ENCODE peak calls at places on chromosomes 1 and 21, in seven cellular contexts. Q is neural progenitor cell, E is pancreas, U is lower lobe of right lung, S is cardiac muscle cell, Y is left ventricle myocardium inferior, W is K562. L is an unnamed sample. For H3K9me3, the result is how much of the 10 kb centered on the place peaks cover.

GRCh38 chr1:36884029-36884701 is 150.2 kb downstream of the GRIK3 start:
- DNase-seq in Q (no peak), Y (no peak), E (no peak), U (no peak), W (no peak), S (no peak), L (no peak)

GRCh38 chr1:87880098-87880746 is 551.5 kb downstream of the LMO4 start:
- DNase-seq in E (no peak), Y (no peak), W (no peak), Q (no peak), S (no peak), U (no peak), L (no peak)

GRCh38 chr1:3423245-3423829 is 31.1 kb upstream of the ARHGEF16 start:
- DNase-seq in E (peak), U (peak), S (peak), W (no peak), Q (no peak), Y (peak), L (peak)

GRCh38 chr21:37558676-37559204 is 192.2 kb downstream of the DYRK1A start:
- DNase-seq in S (no peak), W (peak), Y (no peak), Q (no peak), E (no peak), U (no peak), L (no peak)

GRCh38 chr1:241972703-241973375 is 15.3 kb downstream of the BECN2 start:
- DNase-seq in W (no peak), U (no peak), E (no peak), S (peak), Y (no peak), Q (peak), L (no peak)

GRCh38 chr1:213122514-213122929 is 71.5 kb downstream of the RPS6KC1 start:
- DNase-seq in Y (no peak), S (peak), E (no peak), W (peak), U (no peak), Q (peak), L (no peak)

GRCh38 chr1:2382621-2383361 is 8.6 kb downstream of the MORN1 start:
- DNase-seq in Y (no peak), E (no peak), S (peak), Q (peak), W (peak), U (peak), L (no peak)

GRCh38 chr1:56434659-56435202 is 144.6 kb downstream of the PLPP3 start:
- DNase-seq in S (no peak), W (no peak), E (no peak), U (no peak), Y (no peak), Q (no peak), L (no peak)

GRCh38 chr1:48017716-48018115 is 20.5 kb upstream of the TRABD2B start:
- DNase-seq in W (no peak), Q (no peak), U (no peak), Y (no peak), E (no peak), S (no peak), L (no peak)

GRCh38 chr1:86852289-86852688 is 61.6 kb downstream of the SELENOF start:
- DNase-seq in W (no peak), E (no peak), Q (no peak), U (no peak), Y (no peak), S (no peak), L (no peak)

GRCh38 chr1:156806512-156807440 is 9.9 kb downstream of the SH2D2A start:
- DNase-seq in S (no peak), Y (no peak), U (no peak), E (no peak), Q (no peak), W (no peak), L (no peak)

GRCh38 chr21:27423073-27423472 is 456.2 kb upstream of the ADAMTS5 start:
- DNase-seq in E (no peak), Y (peak), U (no peak), S (no peak), Q (no peak), W (no peak), L (peak)

GRCh38 chr21:9735421-9735961 is 785.9 kb upstream of the TPTE start:
- DNase-seq in E (no peak), S (no peak), U (no peak), Q (no peak), W (no peak), Y (no peak), L (no peak)
- H3K9me3 ChIP-seq in E (under half), S (under half), U (under half), Q (half or more), W (under half), Y (under half), L (under half)

DNA sequence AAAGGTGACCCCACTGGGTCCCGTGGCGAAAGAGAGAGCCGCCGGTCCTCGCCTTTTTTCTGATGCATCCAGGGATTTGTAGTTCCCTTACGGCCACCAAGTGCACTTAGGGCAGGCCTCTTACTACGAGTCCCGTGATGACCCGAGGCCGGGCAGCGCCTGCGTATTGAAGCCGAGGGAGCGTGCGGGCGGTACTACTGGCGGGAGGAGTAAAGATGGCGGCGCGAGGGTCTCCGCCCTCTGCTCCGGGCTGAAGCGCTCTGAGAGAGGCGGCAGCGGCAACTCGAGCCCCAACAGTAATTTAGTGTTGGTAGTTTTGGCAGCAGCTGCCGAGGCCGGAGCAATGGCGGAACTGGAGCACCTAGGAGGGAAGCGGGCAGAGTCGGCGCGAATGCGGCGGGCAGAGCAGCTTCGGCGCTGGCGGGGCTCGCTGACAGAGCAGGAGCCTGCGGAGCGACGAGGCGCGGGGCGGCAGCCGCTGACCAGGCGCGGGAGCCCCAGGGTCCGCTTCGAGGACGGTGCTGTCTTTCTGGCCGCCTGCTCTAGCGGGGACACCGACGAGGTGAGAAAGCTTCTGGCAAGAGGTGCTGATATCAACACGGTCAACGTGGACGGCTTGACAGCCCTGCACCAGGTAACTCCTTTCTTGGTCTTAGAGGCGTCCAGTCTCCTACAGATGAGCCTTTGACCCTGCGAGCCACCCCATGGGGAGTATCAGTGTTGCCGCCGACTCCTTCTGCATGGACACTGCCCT is at the start of gene PPP1R12B:
- DNase-seq in U (peak), S (peak), E (peak), Y (peak), Q (peak), W (peak), L (peak)
- TF ChIP-seq CTCF in U (no peak), S (no peak), E (no peak), Y (no peak), Q (no peak), W (no peak), L (no peak)

GRCh38 chr1:160500321-160500990 is 22.6 kb downstream of the SLAMF6 start:
- DNase-seq in U (no peak), Q (no peak), E (no peak), S (no peak), Y (no peak), W (no peak), L (no peak)
- H3K9me3 ChIP-seq in U (under half), Q (under half), E (under half), S (under half), Y (under half), W (under half), L (under half)

GRCh38 chr1:150106331-150106730 is 38.8 kb downstream of the VPS45 start:
- DNase-seq in U (no peak), Q (no peak), S (no peak), Y (no peak), W (no peak), E (no peak), L (no peak)

GRCh38 chr1:150110066-150110465 is 39.6 kb upstream of the PLEKHO1 start:
- DNase-seq in U (no peak), Y (no peak), Q (no peak), S (no peak), W (no peak), E (no peak), L (no peak)

GRCh38 chr1:150109567-150109966 is 40.1 kb upstream of the PLEKHO1 start:
- DNase-seq in S (no peak), E (no peak), U (no peak), W (no peak), Q (no peak), Y (no peak), L (no peak)

GRCh38 chr1:150115121-150115520 is 34.6 kb upstream of the PLEKHO1 start:
- DNase-seq in Y (no peak), U (no peak), S (no peak), E (no peak), Q (no peak), W (no peak), L (no peak)

GRCh38 chr1:150111670-150112069 is 38.0 kb upstream of the PLEKHO1 start:
- DNase-seq in E (no peak), W (no peak), U (no peak), S (no peak), Y (no peak), Q (no peak), L (no peak)
- TF ChIP-seq CTCF in E (no peak), W (no peak), U (no peak), S (no peak), Y (no peak), Q (no peak), L (no peak)

GRCh38 chr21:10463156-10463555 is 58.2 kb upstream of the TPTE start:
- DNase-seq in E (no peak), Q (no peak), S (no peak), W (no peak), Y (no peak), U (no peak), L (no peak)
- H3K9me3 ChIP-seq in E (under half), Q (half or more), S (under half), W (under half), Y (under half), U (under half), L (under half)

GRCh38 chr1:80778094-80778840 is 1022.5 kb upstream of the ADGRL2 start:
- DNase-seq in W (no peak), U (no peak), Q (no peak), E (no peak), S (no peak), Y (no peak), L (no peak)

GRCh38 chr1:80776286-80776685 is 1024.4 kb upstream of the ADGRL2 start:
- DNase-seq in Q (no peak), U (no peak), E (no peak), S (no peak), W (no peak), Y (no peak), L (no peak)

DNA sequence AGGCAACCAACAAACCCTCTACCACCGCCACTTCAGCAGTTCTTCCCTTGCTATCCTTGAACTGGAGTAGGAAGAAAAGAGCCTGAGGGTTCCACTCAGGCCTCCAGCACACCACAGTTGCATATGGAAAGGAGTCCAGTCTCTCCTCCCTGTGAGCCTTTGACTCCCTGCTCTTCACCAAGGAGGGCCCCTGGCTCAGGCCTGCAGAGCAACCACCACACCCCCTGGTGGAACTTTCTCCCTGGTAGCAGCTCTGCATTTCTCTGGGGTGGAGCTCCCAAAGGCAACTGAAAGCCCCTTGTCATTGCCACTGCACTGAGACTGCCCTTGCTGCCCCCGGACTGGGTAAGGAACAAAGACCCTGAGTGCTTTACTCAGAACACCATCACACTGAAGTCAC is 1021.5 kb upstream of the ADGRL2 start:
- DNase-seq in E (no peak), U (no peak), Y (no peak), W (no peak), Q (peak), S (no peak), L (peak)
- TF ChIP-seq CTCF in E (no peak), U (no peak), Y (no peak), W (no peak), Q (peak), S (no peak), L (no peak)

DNA sequence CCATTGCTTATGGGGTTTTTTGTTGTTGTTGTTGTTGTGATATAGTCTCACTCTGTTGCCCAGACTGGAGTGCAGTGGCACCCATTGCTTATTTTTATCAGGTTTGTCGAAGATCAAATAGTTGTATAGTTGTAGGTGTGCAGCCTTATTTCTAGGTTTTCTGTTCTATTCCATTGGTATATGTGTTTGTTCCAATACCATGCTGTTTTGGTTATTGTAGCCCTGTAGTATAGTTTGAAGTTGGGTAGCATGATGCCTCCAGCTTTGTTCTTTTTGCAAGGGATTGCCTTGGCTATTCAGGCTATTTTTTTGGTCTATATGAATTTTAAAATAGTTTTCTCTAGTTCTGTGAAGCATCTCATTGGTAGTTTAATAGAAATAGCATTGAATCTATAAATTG is 11.6 kb downstream of the ZNF678 start:
- DNase-seq in W (no peak), U (no peak), E (no peak), Q (no peak), S (no peak), Y (no peak), L (no peak)
- H3K9me3 ChIP-seq in W (under half), U (under half), E (under half), Q (under half), S (under half), Y (under half), L (under half)

GRCh38 chr1:78607334-78607927 is 12.8 kb upstream of the IFI44L start:
- DNase-seq in W (no peak), S (peak), E (no peak), U (no peak), Q (peak), Y (no peak), L (no peak)
- TF ChIP-seq CTCF in W (peak), S (peak), E (peak), U (peak), Q (peak), Y (peak), L (peak)

L was measured in psoas muscle.